ENCODE peak calls at places on chromosomes 12 and 14, in eight cellular contexts. W is A673, O is uterus, U is left ventricle myocardium inferior, L is PC-9, Y is OCI-LY7, V is fibroblast of lung, T is thyroid gland. C is an unnamed sample.

GRCh38 chr14:93430889-93431670 is at the start of gene UNC79:
- DNase-seq in U (no peak), W (peak; percentile 49), L (no peak), T (peak; percentile 36), O (no peak), Y (no peak), V (peak; percentile 27), C (no peak)

GRCh38 chr12:118374909-118375308 is 1.4 kb upstream of the SUDS3 start:
- DNase-seq in Y (no peak), W (no peak), T (no peak), U (no peak), O (no peak), V (peak; percentile 20), L (no peak), C (no peak)

GRCh38 chr14:81221579-81222102 is 882 bp upstream of the GTF2A1 start:
- DNase-seq in L (no peak), T (no peak), U (no peak), O (no peak), Y (no peak), V (no peak), W (peak; percentile 10), C (no peak)

GRCh38 chr12:113333877-113334785 is 778 bp downstream of the SLC8B1 start:
- DNase-seq in O (no peak), L (peak; percentile 14), U (peak; percentile 36), T (no peak), Y (peak; percentile 58), V (no peak), W (no peak), C (no peak)

GRCh38 chr12:47017901-47018479 is 61.4 kb upstream of the PCED1B start:
- DNase-seq in W (no peak), V (peak; percentile 71), O (no peak), T (no peak), L (peak; percentile 32), Y (no peak), U (no peak), C (no peak)

GRCh38 chr12:80099259-80099658 is at the start of gene OTOGL:
- DNase-seq in U (no peak), O (no peak), W (no peak), L (no peak), T (no peak), Y (no peak), V (no peak), C (no peak)

GRCh38 chr12:75814856-75815754 is 216.5 kb downstream of the PHLDA1 start:
- DNase-seq in T (peak; percentile 18), L (peak; percentile 18), U (no peak), V (peak; percentile 97), O (peak; percentile 56), Y (peak; percentile 65), W (peak; percentile 73), C (peak; percentile 92)

GRCh38 chr14:93906341-93907329 is 20.5 kb upstream of the FAM181A start:
- DNase-seq in Y (peak; percentile 72), L (peak; percentile 2), O (peak; percentile 45), T (peak; percentile 76), V (peak; percentile 13), U (no peak), W (peak; percentile 71), C (no peak)

GRCh38 chr12:93219947-93220346 is 157.8 kb upstream of the NUDT4 start:
- DNase-seq in V (no peak), U (no peak), T (no peak), L (no peak), Y (no peak), W (no peak), O (no peak), C (no peak)

GRCh38 chr12:117685115-117685926 is 283.5 kb downstream of the KSR2 start:
- DNase-seq in T (peak; percentile 6), U (no peak), W (no peak), Y (no peak), L (peak; percentile 7), O (no peak), V (peak; percentile 91), C (peak; percentile 89)

GRCh38 chr12:83141460-83141994 is 454.8 kb downstream of the TMTC2 start:
- DNase-seq in U (no peak), O (no peak), V (no peak), Y (no peak), W (no peak), T (no peak), L (no peak), C (no peak)

GRCh38 chr14:69132513-69133181 is 20.3 kb downstream of the DCAF5 start:
- DNase-seq in V (peak; percentile 72), T (no peak), U (no peak), O (no peak), L (no peak), Y (no peak), W (no peak), C (no peak)

GRCh38 chr12:92608418-92609091 is 94.2 kb upstream of the PLEKHG7 start:
- DNase-seq in W (peak; percentile 58), Y (peak; percentile 41), U (no peak), O (no peak), T (no peak), L (no peak), V (peak; percentile 50), C (no peak)

GRCh38 chr12:121793501-121793835 is at the start of gene RHOF:
- DNase-seq in W (no peak), U (peak; percentile 58), V (no peak), L (no peak), T (peak; percentile 53), Y (peak; percentile 70), O (no peak), C (no peak)

GRCh38 chr14:58697266-58697926 is 59.6 kb downstream of the DACT1 start:
- DNase-seq in O (no peak), U (no peak), V (no peak), W (no peak), L (no peak), T (no peak), Y (no peak), C (no peak)

GRCh38 chr14:64971890-64972785 is at the start of gene RAB15:
- DNase-seq in Y (peak; percentile 14), V (peak; percentile 29), O (no peak), U (peak; percentile 39), T (peak; percentile 47), L (peak; percentile 42), W (peak; percentile 49), C (no peak)

GRCh38 chr12:100234591-100235304 is 32.1 kb downstream of the DEPDC4 start:
- DNase-seq in V (peak; percentile 52), U (no peak), O (no peak), T (no peak), L (no peak), W (peak; percentile 72), Y (peak; percentile 53), C (no peak)

GRCh38 chr12:4120316-4120920 is 153.1 kb upstream of the CCND2 start:
- DNase-seq in L (no peak), Y (no peak), W (no peak), V (no peak), O (no peak), U (no peak), T (no peak), C (no peak)

GRCh38 chr12:21615441-21615840 is 10.8 kb upstream of the GYS2 start:
- DNase-seq in W (no peak), L (no peak), T (no peak), Y (no peak), U (no peak), V (peak; percentile 0), O (no peak), C (no peak)

GRCh38 chr12:65276923-65277322 is 1.6 kb upstream of the MSRB3 start:
- DNase-seq in L (no peak), V (no peak), O (no peak), W (no peak), T (no peak), U (no peak), Y (no peak), C (no peak)

GRCh38 chr14:92726135-92726932 is 22.1 kb downstream of the LGMN start:
- DNase-seq in L (peak; percentile 69), W (peak; percentile 15), O (peak; percentile 47), T (no peak), U (peak; percentile 39), Y (no peak), V (peak; percentile 90), C (peak; percentile 57)

GRCh38 chr12:2183556-2184541 is 131.1 kb downstream of the CACNA1C start:
- DNase-seq in Y (peak; percentile 46), O (peak; percentile 50), L (no peak), T (peak; percentile 18), U (no peak), V (peak; percentile 85), W (peak; percentile 48), C (no peak)
- TF ChIP-seq CTCF in Y (peak; percentile 56), O (peak; percentile 28), L (no peak), T (no peak), U (peak; percentile 42), V (peak; percentile 59), W (peak; percentile 52), C (peak; percentile 24)

GRCh38 chr14:102033241-102033640 is 53.6 kb downstream of the HSP90AA1 start:
- DNase-seq in L (no peak), T (no peak), Y (no peak), W (no peak), U (no peak), V (no peak), O (no peak), C (no peak)
- H3K36me3 ChIP-seq in L (peaks cover 84% of the 10 kb centered on the region), T (peaks cover 92% of the 10 kb centered on the region), Y (peaks cover 97% of the 10 kb centered on the region), W (peaks cover 94% of the 10 kb centered on the region), U (peaks cover 100% of the 10 kb centered on the region), V (peaks cover 30% of the 10 kb centered on the region), O (no peaks in the 10 kb centered on the region), C (peaks cover 7% of the 10 kb centered on the region)

GRCh38 chr14:60964901-60965300 is 16.0 kb downstream of the TRMT5 start:
- DNase-seq in L (no peak), O (no peak), Y (no peak), V (peak; percentile 13), U (no peak), T (no peak), W (no peak), C (no peak)

GRCh38 chr14:60968671-60969070 is 12.2 kb downstream of the TRMT5 start:
- DNase-seq in U (no peak), W (no peak), Y (no peak), O (no peak), T (no peak), L (no peak), V (no peak), C (no peak)

GRCh38 chr14:60968099-60968498 is 12.8 kb downstream of the TRMT5 start:
- DNase-seq in W (no peak), U (no peak), Y (no peak), V (no peak), O (no peak), L (no peak), T (no peak), C (no peak)

GRCh38 chr14:60965402-60965801 is 15.5 kb downstream of the TRMT5 start:
- DNase-seq in O (no peak), T (no peak), Y (no peak), V (peak; percentile 84), U (no peak), L (no peak), W (no peak), C (no peak)

DNA sequence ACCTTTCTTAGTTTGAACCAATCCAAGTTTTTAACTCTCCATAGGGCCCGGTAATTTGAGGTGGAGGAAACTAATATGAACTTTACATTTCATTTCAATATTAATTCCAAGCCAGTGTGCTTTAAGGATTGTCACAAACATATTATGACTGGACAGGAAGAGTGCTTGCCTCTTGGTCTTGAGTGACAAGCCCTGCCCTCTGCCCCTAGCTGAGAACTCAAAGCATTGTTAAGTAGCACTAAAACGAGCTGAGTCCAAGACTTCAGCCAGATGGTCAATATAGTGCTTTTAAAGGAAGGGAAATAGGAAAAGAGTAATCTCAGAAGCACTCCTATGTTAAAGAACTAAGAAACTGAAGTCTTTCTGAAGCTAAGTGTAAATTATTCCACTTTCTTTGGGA is 17.1 kb downstream of the TRMT5 start:
- DNase-seq in L (no peak), O (no peak), T (no peak), W (no peak), U (no peak), V (no peak), Y (no peak), C (no peak)
- H3K4me3 ChIP-seq in L (no peak overlapping the region), O (no peak overlapping the region), T (no peak overlapping the region), W (no peak overlapping the region), U (no peak overlapping the region), V (no peak overlapping the region), Y (no peak overlapping the region), C (no peak overlapping the region)

GRCh38 chr14:95021588-95021987 is 135.7 kb downstream of the DICER1 start:
- DNase-seq in W (no peak), Y (no peak), L (no peak), V (no peak), U (no peak), O (no peak), T (no peak), C (no peak)
- TF ChIP-seq CTCF in W (no peak), Y (no peak), L (no peak), V (no peak), U (no peak), O (no peak), T (no peak), C (no peak)

C was measured in kidney epithelial cell.